ENCODE peak calls at places on chromosomes 2 and 18, in six cellular contexts. X is WTC11, P is SK-N-SH, E is A549, M is HepG2, V is K562. U is an unnamed sample.

GRCh38 chr2:197236816-197237215 is 73.8 kb downstream of the ANKRD44 start:
- DNase-seq in V (no peak), E (no peak), X (no peak), P (no peak), M (no peak), U (no peak)

GRCh38 chr2:190255668-190256067 is 64.0 kb downstream of the HIBCH start:
- DNase-seq in V (no peak), M (no peak), E (no peak), X (no peak), P (no peak), U (no peak)

GRCh38 chr2:238988752-238989151 is 140.9 kb downstream of the TWIST2 start:
- DNase-seq in M (no peak), X (no peak), V (no peak), P (peak), E (no peak), U (no peak)

GRCh38 chr18:48803518-48803917 is 147.2 kb downstream of the SMAD7 start:
- DNase-seq in P (no peak), E (no peak), V (peak), X (peak), M (no peak), U (no peak)

GRCh38 chr2:17538844-17539554 is 1.5 kb upstream of the VSNL1 start:
- DNase-seq in M (peak), P (peak), E (no peak), V (peak), X (peak), U (peak)

GRCh38 chr2:62194558-62195420 is 1.1 kb upstream of the B3GNT2 start:
- DNase-seq in E (no peak), V (no peak), P (no peak), X (no peak), M (peak), U (no peak)

GRCh38 chr18:46497129-46497528 is 159.9 kb downstream of the LOXHD1 start:
- DNase-seq in M (peak), V (peak), X (peak), E (no peak), P (no peak), U (no peak)

GRCh38 chr2:63486861-63487290 is 101.4 kb downstream of the WDPCP start:
- DNase-seq in V (no peak), M (no peak), X (no peak), P (no peak), E (no peak), U (no peak)

GRCh38 chr18:38481576-38481975 is 916.0 kb upstream of the CELF4 start:
- DNase-seq in E (no peak), X (no peak), M (no peak), P (no peak), V (no peak), U (no peak)

GRCh38 chr2:120845281-120845680 is 109.6 kb downstream of the GLI2 start:
- DNase-seq in M (no peak), V (no peak), E (no peak), X (no peak), P (no peak), U (no peak)

GRCh38 chr2:202237787-202238233 is 587 bp downstream of the SUMO1 start:
- DNase-seq in P (peak), E (peak), V (peak), X (no peak), M (peak), U (no peak)

GRCh38 chr2:8956789-8957188 is 46.7 kb downstream of the MBOAT2 start:
- DNase-seq in M (no peak), E (no peak), P (no peak), X (no peak), V (no peak), U (no peak)

GRCh38 chr18:44579028-44579692 is 101.5 kb upstream of the SETBP1 start:
- DNase-seq in X (peak), M (peak), P (peak), E (peak), V (peak), U (no peak)

GRCh38 chr18:62282188-62282629 is 42.9 kb upstream of the TNFRSF11A start:
- DNase-seq in M (no peak), V (no peak), X (no peak), P (no peak), E (no peak), U (no peak)

GRCh38 chr2:7673843-7674242 is 756.6 kb downstream of the RNF144A start:
- DNase-seq in M (no peak), X (no peak), V (no peak), E (no peak), P (no peak), U (no peak)

GRCh38 chr2:114175507-114175906 is 266.9 kb upstream of the DPP10 start:
- DNase-seq in V (no peak), M (no peak), P (no peak), E (no peak), X (no peak), U (no peak)

GRCh38 chr2:223165423-223166214 is 113.6 kb downstream of the KCNE4 start:
- DNase-seq in V (no peak), X (no peak), P (peak), E (no peak), M (no peak), U (no peak)

GRCh38 chr18:11981633-11982366 is 493 bp downstream of the IMPA2 start:
- DNase-seq in M (peak), X (peak), E (peak), P (no peak), V (no peak), U (no peak)

GRCh38 chr2:44170337-44170736 is 1.7 kb downstream of the PPM1B start:
- DNase-seq in X (no peak), M (peak), V (no peak), E (no peak), P (no peak), U (no peak)

GRCh38 chr2:20008703-20009102 is 3.8 kb downstream of the MATN3 start:
- DNase-seq in E (no peak), M (peak), X (no peak), P (no peak), V (no peak), U (no peak)

GRCh38 chr18:10239138-10239537 is 215.3 kb upstream of the APCDD1 start:
- DNase-seq in P (no peak), E (no peak), V (no peak), X (no peak), M (no peak), U (no peak)

GRCh38 chr18:45222200-45222599 is 393.1 kb upstream of the SLC14A2 start:
- DNase-seq in V (no peak), X (no peak), P (no peak), M (no peak), E (no peak), U (no peak)

GRCh38 chr18:28041366-28041765 is 135.6 kb downstream of the CDH2 start:
- DNase-seq in P (peak), M (no peak), E (no peak), V (no peak), X (no peak), U (no peak)

GRCh38 chr2:41966431-41966893 is 81.4 kb upstream of the PKDCC start:
- DNase-seq in V (no peak), M (peak), P (no peak), X (no peak), E (peak), U (no peak)

GRCh38 chr2:22329097-22329716 is 1055.8 kb upstream of the KLHL29 start:
- DNase-seq in M (no peak), X (no peak), P (no peak), E (no peak), V (no peak), U (no peak)

GRCh38 chr2:230418341-230419016 is 2.5 kb downstream of the SP100 start:
- DNase-seq in E (no peak), P (no peak), V (no peak), M (no peak), X (no peak), U (no peak)

GRCh38 chr2:176281267-176281666 is 12.0 kb downstream of the MTX2 start:
- DNase-seq in V (no peak), P (no peak), E (no peak), X (no peak), M (no peak), U (no peak)

GRCh38 chr2:85430780-85431601 is 12.5 kb downstream of the SH2D6 start:
- DNase-seq in P (peak), M (no peak), E (no peak), V (no peak), X (peak), U (no peak)
- TF ChIP-seq MAX in P (no peak), M (no peak), E (no peak), V (no peak), X (no peak), U (no peak)

GRCh38 chr2:151156431-151156830 is 105.2 kb downstream of the RBM43 start:
- DNase-seq in P (no peak), V (no peak), M (no peak), E (no peak), X (no peak), U (no peak)
- TF ChIP-seq MAX in P (no peak), V (no peak), M (no peak), E (no peak), X (no peak), U (no peak)

GRCh38 chr18:24605454-24605853 is 145.0 kb downstream of the HRH4 start:
- DNase-seq in M (no peak), P (no peak), X (no peak), E (no peak), V (no peak), U (no peak)
- TF ChIP-seq MAX in M (no peak), P (no peak), X (no peak), E (no peak), V (no peak), U (no peak)

GRCh38 chr2:50597206-50597605 is 434.7 kb downstream of the NRXN1 start:
- DNase-seq in V (no peak), X (no peak), M (no peak), P (no peak), E (no peak), U (no peak)

GRCh38 chr2:50591642-50592041 is 440.3 kb downstream of the NRXN1 start:
- DNase-seq in M (no peak), E (no peak), V (no peak), X (no peak), P (no peak), U (no peak)

GRCh38 chr2:50591021-50591420 is 440.9 kb downstream of the NRXN1 start:
- DNase-seq in E (no peak), M (no peak), P (no peak), V (no peak), X (no peak), U (no peak)

GRCh38 chr2:50594233-50594632 is 437.7 kb downstream of the NRXN1 start:
- DNase-seq in M (no peak), X (no peak), E (no peak), P (no peak), V (no peak), U (no peak)

DNA sequence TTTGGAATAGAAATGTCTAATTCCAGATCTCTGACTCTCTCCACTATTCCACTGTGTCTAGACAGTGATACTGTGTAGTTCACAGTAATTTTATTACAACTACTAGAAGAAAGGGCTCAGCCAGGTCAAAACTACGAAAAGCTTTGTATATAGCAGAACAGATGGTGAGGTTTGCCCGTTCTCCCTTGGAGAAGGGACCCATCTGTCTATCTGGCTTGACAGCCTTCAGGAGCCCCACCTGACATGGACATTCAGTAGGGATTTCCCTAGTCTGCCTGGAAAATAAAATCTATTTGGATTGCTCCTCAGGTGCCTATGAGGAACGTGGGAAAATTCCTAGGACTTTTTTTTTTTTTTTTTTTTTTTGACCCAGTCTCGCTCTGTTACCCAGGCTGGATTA is 435.4 kb downstream of the NRXN1 start:
- DNase-seq in M (no peak), E (no peak), P (no peak), X (no peak), V (no peak), U (no peak)
- TF ChIP-seq MAX in M (no peak), E (no peak), P (no peak), X (no peak), V (no peak), U (no peak)

DNA sequence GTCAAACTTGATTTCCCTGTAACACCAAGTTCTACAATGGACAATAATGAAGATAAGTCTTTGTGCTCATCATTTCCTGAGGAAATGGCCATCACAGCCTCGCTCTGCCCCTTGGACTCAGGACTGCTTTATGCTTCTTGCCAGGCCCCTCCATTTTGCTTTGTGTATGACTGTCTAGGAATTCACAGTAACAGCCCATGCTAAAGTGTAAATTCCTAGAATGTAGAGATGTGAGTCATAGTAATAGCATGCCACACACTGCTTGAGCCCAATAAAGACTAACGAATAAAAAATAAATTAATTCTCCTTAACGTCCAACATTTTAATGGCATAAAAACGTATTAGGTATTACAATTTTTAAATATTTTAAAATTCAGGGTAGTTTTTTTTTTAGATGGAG is 226.5 kb downstream of the PID1 start:
- DNase-seq in M (no peak), E (no peak), X (no peak), V (no peak), P (no peak), U (no peak)
- TF ChIP-seq MAX in M (no peak), E (no peak), X (no peak), V (no peak), P (no peak), U (no peak)

DNA sequence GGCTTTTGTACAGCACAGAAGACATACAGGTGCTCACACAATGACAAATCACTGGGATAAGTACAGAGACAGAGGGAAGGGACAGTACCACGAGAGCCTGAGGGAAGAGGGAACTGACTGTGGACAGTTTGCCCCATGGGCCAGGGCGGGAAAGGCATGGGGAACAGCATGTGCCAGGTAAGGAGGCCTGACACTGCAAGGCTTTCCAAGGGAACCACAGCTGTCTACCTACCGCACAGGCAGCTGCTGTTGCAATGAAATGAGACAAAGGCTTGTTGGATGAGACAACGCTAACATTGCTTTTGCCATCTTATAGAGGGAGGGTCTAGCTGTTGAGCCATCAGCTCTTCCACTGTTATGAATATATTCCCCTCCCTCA is 155.5 kb downstream of the DDX1 start:
- DNase-seq in E (no peak), X (no peak), P (no peak), V (no peak), M (no peak), U (no peak)
- TF ChIP-seq MAX in E (no peak), X (no peak), P (no peak), V (no peak), M (no peak), U (no peak)

DNA sequence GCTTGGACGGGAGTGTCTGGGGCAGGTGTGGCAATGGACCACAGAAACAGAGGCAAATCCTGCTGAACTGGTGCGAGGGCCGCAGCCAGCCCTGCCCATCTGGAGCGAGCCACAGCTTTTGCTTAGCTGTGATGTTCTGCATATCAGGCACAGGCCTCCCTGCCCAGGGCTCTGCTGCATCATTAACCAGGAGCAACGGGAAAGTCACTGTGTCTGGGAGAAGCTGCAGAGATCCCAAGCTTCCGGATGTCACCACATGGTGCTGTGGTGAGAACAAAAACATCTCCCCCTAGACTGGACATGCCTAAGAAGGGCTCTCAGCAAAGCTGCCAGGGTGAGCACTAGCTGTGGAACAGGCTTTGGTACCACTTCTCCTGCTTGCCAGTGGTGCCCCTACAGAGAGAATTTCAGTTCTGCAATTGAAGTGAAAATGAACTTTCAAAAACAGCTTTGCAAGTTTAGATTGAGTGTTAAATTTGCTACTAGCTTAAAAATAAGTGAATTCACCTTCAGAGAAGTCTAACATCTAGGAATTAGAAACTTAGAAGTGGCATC is 172.9 kb upstream of the MYT1L start:
- DNase-seq in M (no peak), E (no peak), V (no peak), P (peak), X (no peak), U (no peak)
- TF ChIP-seq MAX in M (no peak), E (no peak), V (no peak), P (no peak), X (no peak), U (no peak)

DNA sequence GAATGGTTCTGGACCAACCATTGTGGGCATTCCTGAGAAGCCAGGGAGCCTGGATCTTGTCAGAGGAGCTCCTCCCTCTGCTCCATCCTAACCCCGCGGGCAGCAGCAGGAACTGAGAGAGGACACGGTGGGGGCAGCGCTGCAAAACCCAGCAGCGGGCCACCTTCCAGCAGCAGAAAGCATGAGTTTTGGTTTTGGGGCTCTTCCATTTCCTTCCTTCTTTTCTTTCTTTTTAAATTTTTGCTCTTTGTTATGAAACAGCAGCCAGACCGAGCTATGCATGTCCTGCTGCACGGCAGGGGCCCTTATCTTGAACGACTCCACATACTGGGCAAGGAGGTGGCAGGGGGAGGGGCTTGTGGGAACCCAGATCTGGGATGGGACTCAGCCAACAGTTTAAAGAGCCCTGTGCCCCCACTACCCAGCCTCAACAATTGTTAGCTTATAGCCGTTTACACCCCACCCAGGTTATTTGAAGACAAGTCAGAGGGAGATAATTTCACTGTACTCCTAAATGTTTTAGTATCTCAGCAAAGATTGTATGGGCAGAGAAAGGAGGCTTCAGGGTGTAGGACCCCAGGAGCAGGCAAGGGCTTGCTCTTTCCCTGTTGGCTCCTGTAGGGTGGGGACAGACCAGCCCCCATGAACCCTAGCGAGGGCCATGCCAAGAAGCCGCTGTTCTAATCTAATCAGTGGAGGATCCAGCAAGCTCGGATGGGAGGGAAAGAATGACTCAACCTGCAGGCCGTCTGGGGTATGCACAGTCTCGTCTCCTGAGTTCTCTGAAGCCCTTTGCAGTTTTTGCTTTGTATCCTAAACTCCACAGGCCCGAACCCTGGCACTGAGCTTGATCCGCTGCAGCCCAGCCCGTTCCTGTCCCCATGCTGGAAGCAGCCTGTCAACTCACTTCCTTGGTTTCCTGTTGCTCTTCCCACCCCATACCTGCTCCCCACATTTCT is 75.3 kb downstream of the LRRFIP1 start:
- DNase-seq in V (peak), M (no peak), X (peak), E (no peak), P (peak), U (no peak)
- TF ChIP-seq MAX in V (no peak), M (no peak), X (no peak), E (no peak), P (peak), U (no peak)

DNA sequence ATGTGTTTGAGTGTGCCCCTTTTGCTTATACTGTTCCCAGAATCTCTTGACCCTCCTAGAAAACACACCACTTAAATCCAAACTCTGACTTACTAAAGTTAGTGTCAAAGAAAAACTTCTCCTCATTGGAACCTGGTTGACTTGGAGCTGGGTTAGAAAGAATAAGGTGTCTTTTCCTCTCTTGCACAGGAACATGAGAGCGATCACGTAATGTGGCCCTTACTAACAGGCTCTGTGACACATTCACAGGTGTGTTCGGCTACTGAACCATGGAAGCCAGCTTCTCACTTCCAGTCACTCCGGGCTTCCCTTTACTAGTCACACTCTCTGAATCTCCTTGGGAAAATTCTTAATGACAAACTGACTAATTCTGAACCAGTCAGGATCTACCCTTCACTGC is 5.4 kb upstream of the POU3F3 start:
- DNase-seq in E (no peak), M (no peak), V (no peak), P (no peak), X (no peak), U (no peak)
- TF ChIP-seq MAX in E (no peak), M (no peak), V (no peak), P (no peak), X (no peak), U (no peak)